ENCODE peak calls at places on chromosomes 13 and 19, in six cellular contexts. Q is K562, W is body of pancreas, Z is fibroblast of lung, E is neural progenitor cell, H is SK-N-SH. J is an unnamed sample.
A peak's percentile ranks its signal among the peaks of the same experiment; 100 is the strongest.

GRCh38 chr13:79451500-79451962 is 29.4 kb upstream of the NDFIP2 start:
- DNase-seq in Q (peak; percentile 68), W (peak; percentile 25), Z (peak; percentile 95), E (no peak), H (peak; percentile 6), J (peak; percentile 23)

GRCh38 chr13:113305208-113305607 is 8.2 kb downstream of the LAMP1 start:
- DNase-seq in Q (no peak), W (no peak), Z (peak; percentile 79), E (no peak), H (no peak), J (no peak)

GRCh38 chr13:30735025-30735967 is at the start of gene ALOX5AP:
- DNase-seq in Q (no peak), W (peak; percentile 39), Z (no peak), E (no peak), H (no peak), J (no peak)

GRCh38 chr13:93244918-93245280 is 18.3 kb downstream of the GPC6 start:
- DNase-seq in Q (no peak), W (no peak), Z (peak; percentile 86), E (no peak), H (no peak), J (no peak)

GRCh38 chr19:850221-850978 is 1.7 kb upstream of the ELANE start:
- DNase-seq in Q (peak; percentile 41), W (peak; percentile 93), Z (peak; percentile 59), E (peak; percentile 51), H (peak; percentile 80), J (peak; percentile 77)

GRCh38 chr19:14337510-14337909 is 43.7 kb upstream of the ADGRE5 start:
- DNase-seq in Q (peak; percentile 79), W (no peak), Z (no peak), E (peak; percentile 58), H (peak; percentile 65), J (peak; percentile 84)

GRCh38 chr13:36766295-36766694 is 52.7 kb upstream of the RFXAP start:
- DNase-seq in Q (no peak), W (no peak), Z (peak; percentile 90), E (no peak), H (no peak), J (no peak)

GRCh38 chr13:46526763-46527162 is 26.2 kb upstream of the LRCH1 start:
- DNase-seq in Q (no peak), W (no peak), Z (no peak), E (no peak), H (no peak), J (no peak)

GRCh38 chr13:94711561-94712286 is 621 bp downstream of the SOX21 start:
- DNase-seq in Q (peak; percentile 48), W (no peak), Z (peak; percentile 42), E (peak; percentile 61), H (peak; percentile 54), J (peak; percentile 78)

GRCh38 chr19:48928164-48929005 is 5.1 kb upstream of the DHDH start:
- DNase-seq in Q (no peak), W (peak; percentile 12), Z (peak; percentile 58), E (no peak), H (no peak), J (no peak)

GRCh38 chr19:34084396-34085145 is 87.7 kb upstream of the LSM14A start:
- DNase-seq in Q (no peak), W (no peak), Z (no peak), E (no peak), H (no peak), J (peak; percentile 27)

GRCh38 chr13:24075137-24075975 is 85.2 kb upstream of the SPATA13 start:
- DNase-seq in Q (no peak), W (peak; percentile 38), Z (no peak), E (no peak), H (no peak), J (no peak)

GRCh38 chr19:13868663-13869062 is 8.3 kb upstream of the NANOS3 start:
- DNase-seq in Q (no peak), W (no peak), Z (no peak), E (no peak), H (no peak), J (peak; percentile 21)

GRCh38 chr13:57633141-57633949 is 1.8 kb downstream of the PCDH17 start:
- DNase-seq in Q (no peak), W (peak; percentile 62), Z (peak; percentile 50), E (peak; percentile 75), H (peak; percentile 79), J (peak; percentile 88)

GRCh38 chr13:35882722-35883497 is 248.3 kb downstream of the DCLK1 start:
- DNase-seq in Q (no peak), W (no peak), Z (no peak), E (no peak), H (no peak), J (no peak)

GRCh38 chr13:109977212-109977968 is 191.0 kb upstream of the IRS2 start:
- DNase-seq in Q (no peak), W (no peak), Z (no peak), E (no peak), H (no peak), J (no peak)

GRCh38 chr19:46201413-46202310 is 27.9 kb upstream of the IGFL1 start:
- DNase-seq in Q (no peak), W (no peak), Z (no peak), E (no peak), H (no peak), J (no peak)

GRCh38 chr19:51089786-51090185 is 7.1 kb upstream of the KLK14 start:
- DNase-seq in Q (no peak), W (no peak), Z (no peak), E (no peak), H (no peak), J (peak; percentile 29)

GRCh38 chr19:8320564-8321066 is 560 bp downstream of the NDUFA7 start:
- DNase-seq in Q (no peak), W (no peak), Z (no peak), E (peak; percentile 24), H (no peak), J (peak; percentile 37)

GRCh38 chr13:90238433-90238832 is 1109.1 kb upstream of the MIR17HG start:
- DNase-seq in Q (no peak), W (no peak), Z (peak; percentile 54), E (peak; percentile 10), H (no peak), J (no peak)

GRCh38 chr19:39780894-39781293 is 2.2 kb downstream of the LEUTX start:
- DNase-seq in Q (no peak), W (no peak), Z (no peak), E (no peak), H (no peak), J (no peak)

GRCh38 chr19:42295831-42296525 is 6.0 kb upstream of the PRR19 start:
- DNase-seq in Q (peak; percentile 74), W (peak; percentile 82), Z (peak; percentile 31), E (peak; percentile 80), H (peak; percentile 88), J (peak; percentile 94)

GRCh38 chr19:21482863-21483276 is 22.5 kb upstream of the ZNF429 start:
- DNase-seq in Q (peak; percentile 32), W (peak; percentile 51), Z (peak; percentile 24), E (peak; percentile 26), H (peak; percentile 81), J (peak; percentile 84)

GRCh38 chr13:52933547-52934167 is 85.2 kb upstream of the PCDH8 start:
- DNase-seq in Q (no peak), W (no peak), Z (no peak), E (no peak), H (no peak), J (peak; percentile 37)

GRCh38 chr13:19062019-19062646 is 119.5 kb downstream of the TUBA3C start:
- DNase-seq in Q (no peak), W (no peak), Z (no peak), E (no peak), H (no peak), J (no peak)

GRCh38 chr13:98349731-98350305 is 172.7 kb upstream of the RNF113B start:
- DNase-seq in Q (no peak), W (peak; percentile 36), Z (no peak), E (peak; percentile 74), H (peak; percentile 24), J (peak; percentile 44)

GRCh38 chr19:29858000-29858596 is 46.3 kb downstream of the CCNE1 start:
- DNase-seq in Q (peak; percentile 76), W (peak; percentile 54), Z (no peak), E (peak; percentile 74), H (peak; percentile 77), J (peak; percentile 92)

DNA sequence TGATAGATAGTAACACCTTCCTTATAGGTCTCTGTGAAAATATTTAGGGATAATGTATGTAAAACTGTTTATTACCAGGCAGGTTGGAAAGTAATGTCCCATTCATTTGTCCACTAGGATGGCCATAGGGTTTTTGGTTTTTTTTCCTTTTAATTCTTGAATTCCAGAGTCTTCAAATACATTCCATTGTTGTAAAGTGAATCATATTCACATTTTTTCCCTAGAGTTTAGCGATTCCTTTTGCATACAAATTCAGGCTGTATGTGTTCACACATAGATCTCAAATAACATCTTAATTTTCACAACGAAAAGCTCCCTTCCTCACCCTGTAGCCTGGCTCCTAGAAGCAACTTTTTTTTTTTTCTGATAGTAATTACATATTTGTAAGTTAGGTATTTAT is 1.8 kb upstream of the ZNF557 start:
- DNase-seq in Q (no peak), W (no peak), Z (peak; percentile 55), E (no peak), H (no peak), J (no peak)
- H3K36me3 ChIP-seq in Q (peaks cover 19% of the 10 kb centered on the region), W (peaks cover under 1% of the 10 kb centered on the region), Z (peaks cover 5% of the 10 kb centered on the region), E (peaks cover 4% of the 10 kb centered on the region), H (peaks cover 9% of the 10 kb centered on the region), J (peaks cover 4% of the 10 kb centered on the region)

DNA sequence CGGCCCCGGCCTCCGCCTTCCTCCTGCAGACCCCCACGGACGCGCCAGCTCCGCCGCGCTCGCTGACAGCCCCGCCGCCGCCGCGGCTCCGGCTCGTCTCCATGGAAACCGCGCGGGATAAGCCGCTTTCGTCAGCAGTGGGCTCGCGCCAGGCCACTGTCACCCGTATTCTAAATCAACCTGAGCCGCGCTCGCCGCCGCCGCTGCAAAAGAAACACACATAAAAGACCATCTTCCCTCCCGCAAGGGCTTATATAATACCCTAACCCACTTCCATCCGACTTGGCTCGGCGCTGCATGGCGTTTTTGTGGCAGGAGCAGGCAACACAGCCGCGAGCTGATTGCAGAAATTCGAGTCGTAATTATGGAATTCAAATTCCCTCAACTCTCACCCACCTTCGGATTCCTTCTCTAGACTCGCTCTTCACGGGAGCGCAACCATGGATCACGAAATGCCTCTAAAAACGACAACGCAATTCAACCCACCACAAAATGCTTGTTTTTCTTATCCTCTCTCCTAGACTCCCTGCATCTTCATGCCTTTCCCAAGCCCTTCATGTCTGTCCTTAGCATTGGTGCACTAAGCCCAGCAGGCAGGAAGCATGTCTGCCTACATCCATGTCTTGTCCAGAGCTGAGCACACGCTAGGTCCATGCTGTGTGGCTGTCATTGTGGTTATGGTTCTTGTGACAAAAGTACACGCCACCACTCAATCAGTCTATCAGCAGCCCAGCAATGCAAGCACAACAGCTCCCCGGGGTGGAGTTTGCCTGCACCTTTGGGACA is at the start of gene AMER2:
- DNase-seq in Q (no peak), W (peak; percentile 54), Z (peak; percentile 11), E (peak; percentile 86), H (peak; percentile 75), J (peak; percentile 66)
- H3K27me3 ChIP-seq in Q (peaks cover 31% of the 10 kb centered on the region), W (no peaks in the 10 kb centered on the region), Z (peaks cover 30% of the 10 kb centered on the region), E (peaks cover 77% of the 10 kb centered on the region), H (peaks cover 60% of the 10 kb centered on the region), J (peaks cover 46% of the 10 kb centered on the region)

GRCh38 chr19:55676384-55676783 is 1.4 kb downstream of the EPN1 start:
- DNase-seq in Q (no peak), W (peak; percentile 93), Z (peak; percentile 10), E (no peak), H (no peak), J (no peak)
- H3K4me3 ChIP-seq in Q (peak overlapping the region; percentile 83), W (no peak overlapping the region), Z (peak overlapping the region; percentile 90), E (peak overlapping the region; percentile 70), H (peak overlapping the region; percentile 96), J (no peak overlapping the region)

DNA sequence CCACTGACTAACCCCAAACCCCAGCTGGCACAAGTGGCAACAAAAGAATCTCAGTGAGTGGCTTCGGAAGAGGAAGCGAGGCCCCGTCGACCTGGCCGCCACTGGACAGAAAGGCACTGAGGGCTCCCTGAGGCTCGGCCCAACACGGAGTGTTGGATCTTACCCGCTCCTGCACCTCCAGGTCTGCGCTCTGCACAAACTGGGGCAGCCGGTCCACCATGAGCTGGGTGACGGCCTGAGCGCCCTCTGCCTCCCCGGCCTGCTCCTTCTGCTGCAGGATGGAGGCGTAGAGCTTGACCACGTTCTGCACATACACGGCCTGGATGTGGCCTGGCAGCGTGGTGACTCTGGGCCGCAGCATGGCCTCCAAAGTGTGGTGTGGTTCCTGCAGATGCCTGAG is 21.7 kb downstream of the IZUMO4 start:
- DNase-seq in Q (no peak), W (no peak), Z (no peak), E (no peak), H (no peak), J (no peak)
- H3K36me3 ChIP-seq in Q (peaks cover 96% of the 10 kb centered on the region), W (peaks cover 26% of the 10 kb centered on the region), Z (peaks cover 67% of the 10 kb centered on the region), E (no peaks in the 10 kb centered on the region), H (peaks cover 93% of the 10 kb centered on the region), J (peaks cover 66% of the 10 kb centered on the region)